ENCODE peak calls at places on chromosomes 5 and 9, in eight cellular contexts. T, U, G, H, N, M, P and W are unnamed samples.

GRCh38 chr9:14530301-14530700 is 162.9 kb downstream of the ZDHHC21 start:
- DNase-seq in U (no peak), G (no peak), P (no peak), N (no peak), T (no peak), H (no peak), M (no peak), W (no peak)

GRCh38 chr9:104794070-104794469 is 30.1 kb downstream of the NIPSNAP3B start:
- DNase-seq in U (no peak), T (no peak), H (no peak), N (no peak), G (no peak), M (no peak), P (no peak), W (no peak)

GRCh38 chr5:81420039-81420667 is 26.2 kb upstream of the ACOT12 start:
- DNase-seq in H (peak; percentile 95), N (peak; percentile 63), U (no peak), G (no peak), M (no peak), P (no peak), T (no peak), W (no peak)

GRCh38 chr5:39446231-39446630 is 21.5 kb upstream of the DAB2 start:
- DNase-seq in G (no peak), N (no peak), U (no peak), M (no peak), T (no peak), P (no peak), H (no peak), W (no peak)

GRCh38 chr9:125586173-125586512 is 120.9 kb downstream of the MAPKAP1 start:
- DNase-seq in G (no peak), H (no peak), U (peak; percentile 57), P (no peak), N (no peak), T (no peak), M (no peak), W (no peak)

GRCh38 chr9:136537896-136538598 is 7.8 kb downstream of the NOTCH1 start:
- DNase-seq in P (no peak), N (no peak), U (no peak), M (no peak), H (no peak), T (no peak), G (no peak), W (no peak)

GRCh38 chr5:82347213-82347947 is 69.2 kb upstream of the RPS23 start:
- DNase-seq in G (no peak), P (no peak), U (no peak), N (no peak), M (no peak), T (peak; percentile 14), H (peak; percentile 93), W (no peak)

GRCh38 chr9:131001021-131001420 is 8.0 kb upstream of the LAMC3 start:
- DNase-seq in G (no peak), P (no peak), N (no peak), T (no peak), M (no peak), H (no peak), U (no peak), W (no peak)

DNA sequence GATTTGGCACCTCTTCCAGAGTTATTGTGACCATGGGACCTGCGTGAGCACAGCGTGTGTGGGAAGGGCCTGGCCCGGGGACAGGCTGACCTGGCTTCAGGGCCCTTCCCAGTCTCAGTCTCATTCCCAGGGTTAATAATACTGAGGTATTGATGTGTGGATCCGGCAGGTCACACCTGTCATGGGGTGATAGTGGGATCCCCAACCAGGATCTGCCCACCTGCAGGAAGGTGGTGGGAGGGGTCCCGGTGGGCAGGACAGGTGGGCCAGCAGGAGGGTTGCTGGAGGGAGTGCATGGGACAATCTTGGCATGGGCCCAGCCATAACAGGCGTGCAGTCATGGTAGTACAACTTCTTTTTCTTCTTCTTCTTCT is 55.4 kb downstream of the COL15A1 start:
- DNase-seq in G (no peak), T (no peak), N (no peak), P (no peak), U (no peak), H (no peak), M (no peak), W (no peak)
- TF ChIP-seq CTCF in G (no peak), T (no peak), N (no peak), P (peak; percentile 12), U (no peak), H (no peak), M (no peak), W (no peak)

DNA sequence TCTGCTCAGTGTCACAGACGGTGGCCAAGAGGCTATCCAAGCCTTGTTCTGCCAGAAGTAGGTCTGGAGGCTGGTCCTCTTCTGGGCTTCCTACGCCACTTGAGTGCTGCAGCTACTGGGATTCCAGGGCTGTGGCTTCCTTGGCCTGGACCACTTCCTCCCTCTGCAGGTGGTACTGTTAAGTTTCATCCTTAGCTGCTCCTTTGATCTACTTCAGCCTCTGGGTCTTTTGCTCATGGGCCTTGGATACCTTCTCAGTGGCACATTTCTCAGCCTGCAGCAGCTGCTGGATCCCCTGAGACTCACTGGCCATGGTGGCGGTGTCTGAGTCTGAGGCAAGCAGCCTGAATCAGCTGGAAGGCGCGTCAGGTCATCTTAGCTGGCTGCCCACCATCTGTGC is 10.3 kb downstream of the CNOT8 start:
- DNase-seq in G (no peak), U (no peak), M (no peak), P (peak; percentile 42), H (peak; percentile 58), T (no peak), N (peak; percentile 23), W (no peak)
- TF ChIP-seq CTCF in G (peak; percentile 22), U (no peak), M (peak; percentile 58), P (no peak), H (peak; percentile 55), T (no peak), N (no peak), W (no peak)

GRCh38 chr5:77076961-77077820 is 9.9 kb downstream of the ZBED3 start:
- DNase-seq in T (peak; percentile 70), U (peak; percentile 77), G (peak; percentile 20), M (no peak), N (peak; percentile 81), H (peak; percentile 74), P (peak; percentile 86), W (peak; percentile 93)
- TF ChIP-seq CTCF in T (no peak), U (peak; percentile 14), G (peak; percentile 42), M (no peak), N (peak; percentile 26), H (peak; percentile 54), P (peak; percentile 94), W (peak; percentile 88)

DNA sequence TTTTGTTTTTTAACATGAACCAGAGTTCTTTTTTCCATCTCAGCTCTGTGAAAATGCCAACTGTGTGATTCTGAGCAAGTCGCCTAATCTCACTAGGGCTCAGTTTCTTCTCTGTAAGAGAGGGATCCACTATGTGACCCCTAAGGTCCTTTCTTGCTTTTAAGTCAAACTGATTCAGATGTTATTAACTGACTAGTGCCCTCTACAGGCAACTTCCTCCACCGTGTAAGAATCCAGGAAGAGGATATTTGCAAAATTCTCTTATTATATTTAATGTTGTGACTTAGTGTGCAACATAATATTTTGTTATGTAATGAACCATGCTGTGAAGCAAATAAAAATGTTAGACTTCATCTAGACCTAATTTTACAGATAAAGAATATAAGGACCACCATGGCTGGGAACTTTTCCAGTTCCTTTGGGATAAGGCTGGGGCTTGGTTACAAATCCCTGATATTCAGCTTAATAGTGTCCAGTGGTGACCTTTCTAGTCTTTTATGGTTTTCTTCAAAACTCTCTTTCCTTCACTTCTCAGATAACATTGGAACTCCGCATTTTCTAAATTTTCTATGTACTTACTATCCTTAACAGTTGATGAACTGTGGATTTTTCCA is 244.7 kb downstream of the PIK3R1 start:
- DNase-seq in U (peak; percentile 87), H (peak; percentile 88), M (peak; percentile 52), P (no peak), T (no peak), N (peak; percentile 75), G (peak; percentile 13), W (peak; percentile 29)
- TF ChIP-seq CTCF in U (peak; percentile 40), H (peak; percentile 74), M (peak; percentile 58), P (peak; percentile 42), T (peak; percentile 56), N (peak; percentile 51), G (peak; percentile 83), W (peak; percentile 42)

GRCh38 chr5:157323107-157323706 is 57.3 kb downstream of the CYFIP2 start:
- DNase-seq in P (peak; percentile 66), G (no peak), N (no peak), T (no peak), U (no peak), M (no peak), H (no peak), W (no peak)
- TF ChIP-seq CTCF in P (peak; percentile 71), G (peak; percentile 25), N (peak; percentile 39), T (no peak), U (no peak), M (peak; percentile 30), H (peak; percentile 32), W (no peak)

DNA sequence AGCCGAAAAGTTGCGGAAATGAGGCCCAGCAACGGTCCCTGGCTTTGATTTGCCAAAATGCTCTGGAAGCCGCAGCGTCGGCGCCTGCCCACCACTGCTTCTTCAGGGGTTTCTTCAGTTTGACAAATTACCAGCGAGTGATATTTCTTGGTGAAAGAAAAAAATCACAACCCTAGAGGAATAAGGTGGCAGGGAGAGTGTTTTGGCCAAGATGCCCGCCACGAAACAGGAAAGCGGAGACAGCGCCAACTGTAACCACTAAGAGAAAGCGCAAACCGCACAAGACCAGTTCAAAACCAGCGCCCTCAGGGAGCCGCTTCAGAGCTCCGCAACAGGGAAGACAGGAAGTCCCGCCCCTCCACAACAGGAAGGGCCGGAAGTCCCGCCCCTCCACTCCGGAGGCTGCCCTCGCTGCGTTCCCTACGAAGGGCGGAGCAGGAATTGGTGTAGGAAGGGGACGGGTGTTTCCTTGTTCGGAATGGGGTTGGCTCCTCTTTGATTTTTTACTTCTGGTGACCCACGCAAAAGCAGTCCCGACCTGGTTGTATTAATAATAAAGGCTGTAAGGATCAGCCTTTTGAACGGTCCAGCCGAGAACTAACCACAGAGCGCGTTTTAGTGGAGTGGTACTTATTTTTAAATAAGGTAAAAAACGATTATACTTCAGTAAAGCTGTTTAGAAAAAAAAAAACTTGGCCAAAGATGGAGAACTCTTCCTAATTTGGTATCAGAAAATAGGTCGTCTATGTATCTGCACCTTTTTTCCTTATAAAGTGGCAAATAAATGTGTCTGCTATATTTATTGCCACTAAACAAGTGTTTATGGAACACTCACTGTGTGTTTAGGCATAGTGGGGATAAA is at the start of gene C5orf34:
- DNase-seq in P (peak; percentile 98), T (peak; percentile 96), M (peak; percentile 93), U (peak; percentile 99), G (peak; percentile 91), H (peak; percentile 98), N (peak; percentile 97), W (peak; percentile 98)
- TF ChIP-seq CTCF in P (no peak), T (peak; percentile 10), M (peak; percentile 30), U (no peak), G (no peak), H (no peak), N (no peak), W (no peak)